ENCODE peak calls at places on chromosome 21, in five cellular contexts. Q, P, D, N and E are unnamed samples.

GRCh38 chr21:34126269-34126668 is 52.9 kb downstream of the MRPS6 start:
- DNase-seq in D (no peak), N (no peak), P (peak), Q (no peak), E (peak)

GRCh38 chr21:14545906-14546480 is at the start of gene SAMSN1:
- DNase-seq in D (no peak), N (no peak), Q (peak), P (no peak), E (no peak)

GRCh38 chr21:42261832-42262200 is 42.9 kb downstream of the ABCG1 start:
- DNase-seq in P (no peak), Q (no peak), N (no peak), D (no peak), E (no peak)

GRCh38 chr21:34807146-34807880 is 138.5 kb downstream of the CLIC6 start:
- DNase-seq in N (peak), Q (peak), D (peak), P (peak), E (peak)

GRCh38 chr21:28883931-28884330 is 108.7 kb downstream of the LTN1 start:
- DNase-seq in D (no peak), Q (no peak), N (no peak), P (no peak), E (no peak)

GRCh38 chr21:27649323-27649722 is 682.4 kb upstream of the ADAMTS5 start:
- DNase-seq in N (no peak), Q (no peak), D (peak), P (peak), E (peak)

GRCh38 chr21:23963454-23963853 is 1643.8 kb downstream of the MRPL39 start:
- DNase-seq in N (no peak), Q (no peak), P (no peak), D (peak), E (no peak)

GRCh38 chr21:32726742-32727477 is 903 bp downstream of the SYNJ1 start:
- DNase-seq in Q (peak), D (no peak), P (peak), N (no peak), E (peak)

GRCh38 chr21:32516729-32517649 is 68.3 kb downstream of the TCP10L start:
- DNase-seq in Q (no peak), D (peak), P (peak), N (no peak), E (peak)

GRCh38 chr21:17793675-17794123 is 25.5 kb downstream of the C21orf91 start:
- DNase-seq in Q (no peak), P (peak), D (peak), N (no peak), E (no peak)

GRCh38 chr21:42362198-42362597 is 4.1 kb downstream of the TFF1 start:
- DNase-seq in Q (no peak), N (no peak), D (no peak), P (no peak), E (no peak)

GRCh38 chr21:32523463-32523862 is 61.9 kb downstream of the TCP10L start:
- DNase-seq in P (no peak), N (no peak), D (no peak), Q (no peak), E (no peak)

GRCh38 chr21:41751621-41752020 is 15.2 kb downstream of the RIPK4 start:
- DNase-seq in N (no peak), D (no peak), P (no peak), Q (no peak), E (peak)

GRCh38 chr21:16072692-16073091 is 342.9 kb downstream of the USP25 start:
- DNase-seq in P (peak), Q (no peak), N (no peak), D (peak), E (no peak)

DNA sequence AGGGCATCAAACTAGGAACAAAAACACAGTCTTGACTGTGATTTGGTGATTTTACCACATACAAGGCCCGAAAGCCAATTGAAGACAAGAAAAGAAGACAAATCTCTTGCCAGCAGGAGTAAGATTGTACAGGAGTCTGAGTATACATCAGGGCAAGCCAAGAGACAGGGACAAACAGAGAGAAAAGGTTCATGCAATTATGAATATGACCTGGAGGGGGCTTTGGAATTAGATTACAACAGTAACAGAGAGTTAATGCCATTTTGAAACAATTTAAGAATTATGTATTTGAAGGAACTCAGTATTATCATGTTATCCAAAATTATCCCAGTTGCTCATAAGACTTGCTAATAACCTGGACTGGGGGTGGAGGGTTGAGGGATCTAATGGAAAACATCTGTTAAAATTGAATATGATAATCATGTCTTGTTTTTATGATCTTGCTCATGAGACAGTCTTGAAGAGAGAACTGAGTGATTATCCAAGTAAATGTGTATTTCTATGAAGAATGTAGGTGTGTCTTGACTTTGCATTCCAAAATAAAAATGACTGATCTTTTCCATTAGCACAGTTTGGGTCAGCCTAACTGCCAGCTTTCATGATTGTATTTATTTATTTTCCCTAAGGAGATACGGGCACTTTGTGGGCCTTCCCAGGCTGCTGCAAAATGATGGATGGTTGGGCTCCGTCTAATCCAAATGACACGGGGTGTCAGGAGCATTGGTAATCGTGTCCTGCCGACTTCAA is 117.7 kb downstream of the ERG start:
- DNase-seq in P (peak), Q (no peak), N (no peak), D (no peak), E (peak)
- TF ChIP-seq CTCF in P (peak), Q (no peak), N (no peak), D (peak), E (peak)

GRCh38 chr21:43985690-43986251 is 26.3 kb upstream of the TRAPPC10 start:
- DNase-seq in D (no peak), P (no peak), N (no peak), Q (no peak), E (no peak)

GRCh38 chr21:43984905-43985689 is 27.0 kb upstream of the TRAPPC10 start:
- DNase-seq in D (no peak), Q (no peak), P (peak), N (no peak), E (peak)

GRCh38 chr21:43988016-43988415 is 24.1 kb upstream of the TRAPPC10 start:
- DNase-seq in D (no peak), N (no peak), P (no peak), Q (no peak), E (no peak)

GRCh38 chr21:43987509-43987908 is 24.6 kb upstream of the TRAPPC10 start:
- DNase-seq in N (no peak), D (no peak), Q (no peak), P (no peak), E (no peak)

GRCh38 chr21:43986544-43987451 is 25.3 kb upstream of the TRAPPC10 start:
- DNase-seq in Q (no peak), D (no peak), P (no peak), N (no peak), E (no peak)
- H3K27ac ChIP-seq in Q (no peak), D (no peak), P (no peak), N (peak), E (no peak)

DNA sequence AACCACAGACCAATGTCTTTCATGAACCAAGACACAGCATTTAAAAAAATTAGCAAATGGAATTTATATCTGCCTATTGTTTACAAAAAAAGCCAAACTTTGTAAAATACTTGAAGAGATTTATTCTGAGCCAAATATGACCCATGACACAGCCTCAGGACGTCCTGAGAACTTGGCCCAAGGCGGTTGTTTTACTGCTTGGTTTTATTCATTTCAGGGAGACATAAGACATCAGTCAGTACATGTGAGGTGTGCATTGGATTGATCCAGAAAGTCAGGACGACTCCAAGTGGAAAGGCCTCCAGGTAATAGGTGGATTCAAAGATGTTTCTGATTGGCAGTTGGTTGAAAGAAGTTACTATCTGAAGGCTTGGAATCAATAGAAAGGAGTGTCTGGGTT is 1.4 kb upstream of the POFUT2 start:
- DNase-seq in P (no peak), N (no peak), Q (no peak), D (no peak), E (no peak)
- TF ChIP-seq CTCF in P (no peak), N (no peak), Q (no peak), D (no peak), E (no peak)

DNA sequence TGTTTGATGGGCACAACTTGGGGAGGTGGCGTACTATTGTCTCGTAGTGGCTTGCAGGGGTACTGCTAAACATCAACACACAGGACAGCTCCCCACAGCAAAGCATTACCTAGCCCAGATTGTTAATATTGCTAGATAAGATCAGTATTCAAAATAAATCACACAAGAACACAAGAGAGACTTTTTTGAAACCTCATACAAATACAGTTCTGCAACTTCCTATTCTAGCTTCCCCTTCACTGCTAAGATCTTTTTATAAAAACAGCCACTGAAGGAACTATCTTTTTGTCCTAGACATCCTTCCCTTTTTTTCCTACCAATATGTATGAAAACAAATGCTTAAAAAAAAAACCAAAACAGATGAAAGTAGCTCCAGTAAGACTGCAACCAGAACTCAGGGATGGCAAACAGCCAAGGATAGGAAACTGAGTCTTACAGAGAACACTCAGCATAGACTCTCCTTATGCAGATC is 137.8 kb upstream of the KRTAP19-8 start:
- DNase-seq in D (no peak), N (no peak), Q (peak), P (no peak), E (no peak)
- H3K27ac ChIP-seq in D (no peak), N (no peak), Q (no peak), P (no peak), E (no peak)

GRCh38 chr21:36148886-36149285 is 7.7 kb upstream of the DOP1B start:
- DNase-seq in Q (no peak), N (no peak), D (no peak), P (no peak), E (no peak)

GRCh38 chr21:36147891-36148290 is 8.7 kb upstream of the DOP1B start:
- DNase-seq in N (no peak), Q (no peak), P (no peak), D (no peak), E (no peak)

GRCh38 chr21:36149788-36150187 is 6.8 kb upstream of the DOP1B start:
- DNase-seq in N (no peak), P (no peak), D (no peak), Q (no peak), E (no peak)

GRCh38 chr21:36141513-36141925 is 6.6 kb downstream of the CBR3 start:
- DNase-seq in N (peak), D (peak), Q (peak), P (peak), E (peak)

GRCh38 chr21:36145259-36145658 is 10.4 kb downstream of the CBR3 start:
- DNase-seq in Q (no peak), D (no peak), N (no peak), P (no peak), E (no peak)
- TF ChIP-seq CTCF in Q (no peak), D (no peak), N (no peak), P (no peak), E (no peak)

DNA sequence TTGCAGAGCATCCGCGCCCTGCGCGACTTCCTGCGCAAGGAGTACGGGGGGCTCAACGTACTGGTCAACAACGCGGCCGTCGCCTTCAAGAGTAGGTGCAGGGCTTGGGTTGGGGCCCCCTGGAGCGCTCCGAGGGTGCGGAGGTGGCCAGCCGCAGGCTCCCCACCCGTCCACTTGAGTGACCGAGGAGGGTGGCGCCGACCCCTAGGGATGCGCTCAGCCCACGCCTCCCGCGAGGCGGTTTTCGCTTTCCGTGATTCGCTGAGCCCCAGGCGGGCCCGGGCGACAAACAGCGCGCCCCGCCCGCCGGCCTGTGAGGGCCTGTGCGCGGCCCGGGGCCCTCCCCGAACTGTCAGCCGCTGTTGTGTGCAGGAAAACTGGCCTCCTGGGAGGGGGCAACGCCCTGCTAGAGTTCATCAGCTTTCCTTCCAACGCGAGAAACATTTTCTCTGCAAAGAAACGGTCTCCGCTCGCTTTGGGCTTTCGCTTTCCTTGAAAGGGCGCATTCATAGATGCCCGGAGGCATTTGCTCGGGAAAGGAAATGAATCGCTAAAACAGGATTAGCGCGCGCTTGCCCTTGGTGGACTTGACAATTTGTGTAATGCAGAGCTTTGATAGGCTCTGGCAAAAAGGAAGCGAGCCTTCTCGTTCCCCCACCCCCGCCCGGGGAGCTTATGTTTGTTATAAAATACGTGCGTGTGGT is 664 bp downstream of the CBR3 start:
- DNase-seq in Q (peak), D (no peak), N (peak), P (peak), E (peak)
- H3K27ac ChIP-seq in Q (peak), D (peak), N (peak), P (peak), E (peak)

DNA sequence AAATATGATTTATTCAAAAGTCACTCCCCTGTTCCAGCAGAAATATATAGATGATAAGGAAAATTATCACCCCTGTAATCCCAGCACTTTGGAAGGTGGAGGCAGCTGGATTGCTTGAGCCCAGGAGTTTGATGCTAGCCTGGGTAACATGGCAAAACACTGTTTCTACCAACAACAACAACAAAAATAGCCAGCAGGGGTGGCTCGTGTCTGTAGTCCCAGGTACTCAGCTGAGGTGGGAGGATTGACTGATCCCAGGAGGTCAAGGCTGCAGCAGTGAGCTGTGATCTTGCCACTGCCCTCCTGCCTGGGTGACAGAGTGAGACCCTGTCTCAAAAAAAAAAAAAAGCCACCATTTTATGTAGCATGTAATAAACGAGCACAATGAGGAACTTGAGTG is 1546.5 kb downstream of the NCAM2 start:
- DNase-seq in D (no peak), N (no peak), Q (no peak), P (no peak), E (no peak)
- TF ChIP-seq CTCF in D (no peak), N (no peak), Q (no peak), P (no peak), E (no peak)

DNA sequence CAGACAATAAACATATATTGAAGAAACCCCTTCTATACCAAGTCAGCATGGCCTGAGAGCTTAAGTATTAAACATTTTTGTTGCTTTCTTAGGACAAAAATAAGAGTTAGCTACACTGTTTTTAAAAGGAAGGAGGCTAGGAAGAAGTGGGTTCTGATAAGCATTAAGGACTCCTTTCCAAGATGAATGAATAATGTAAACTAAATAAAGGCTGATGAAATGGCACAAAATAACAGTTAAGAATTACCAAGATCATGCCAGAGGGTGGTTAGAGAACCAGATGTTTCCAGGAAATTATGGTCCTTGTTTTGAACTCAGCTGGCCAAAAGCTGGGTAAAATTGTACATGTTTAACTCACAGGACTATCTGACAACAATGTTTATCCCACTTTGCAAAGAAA is 114.1 kb upstream of the ETS2 start:
- DNase-seq in P (peak), N (no peak), Q (no peak), D (no peak), E (no peak)
- H3K27ac ChIP-seq in P (no peak), N (no peak), Q (no peak), D (no peak), E (no peak)